ENCODE peak calls at places on chromosomes 16 and 17, in five cellular contexts. I is stimulated activated CD4-positive, alpha-beta T cell treated with anti-CD3 and anti-CD28 coated beads, Interleukin-12 subunit alpha, Interleukin-12 subunit beta, amount 100 ng/mL, for 4 hours; R is germinal center; B is stimulated activated CD8-positive, alpha-beta memory T cell treated with anti-CD3 and anti-CD28 coated beads, Interleukin-15, amount 100 ng/mL, for 4 hours; C is central memory CD8-positive, alpha-beta T cell. U is an unnamed sample.

GRCh38 chr17:31571124-31571892 is 179.8 kb downstream of the RAB11FIP4 start:
- DNase-seq in R (no peak), C (no peak), B (no peak), I (no peak), U (no peak)

GRCh38 chr17:51840688-51841087 is 317.8 kb downstream of the CA10 start:
- DNase-seq in B (no peak), I (no peak), R (no peak), C (no peak), U (no peak)

GRCh38 chr16:72788269-72788809 is 259.6 kb downstream of the ZFHX3 start:
- DNase-seq in I (no peak), B (no peak), C (no peak), R (no peak), U (no peak)

GRCh38 chr17:338442-339192 is 14.0 kb downstream of the RPH3AL start:
- DNase-seq in C (no peak), B (no peak), I (no peak), R (no peak), U (no peak)

GRCh38 chr17:77400445-77400870 is 259.7 kb downstream of the SEC14L1 start:
- DNase-seq in R (peak), I (peak), B (peak), C (peak), U (peak)

GRCh38 chr17:31758646-31759045 is 100.4 kb downstream of the COPRS start:
- DNase-seq in C (no peak), I (no peak), R (no peak), B (no peak), U (no peak)

GRCh38 chr17:36947922-36948716 is 635 bp upstream of the AATF start:
- DNase-seq in I (no peak), B (no peak), R (no peak), C (no peak), U (no peak)

GRCh38 chr17:71628306-71628705 is 492.5 kb upstream of the SOX9 start:
- DNase-seq in I (no peak), C (no peak), R (no peak), B (no peak), U (no peak)

GRCh38 chr16:24834459-24835335 is 11.1 kb upstream of the SLC5A11 start:
- DNase-seq in C (no peak), I (no peak), B (no peak), R (no peak), U (peak)

GRCh38 chr17:67246648-67247415 is 1.8 kb upstream of the HELZ start:
- DNase-seq in R (peak), C (peak), I (peak), B (peak), U (peak)

GRCh38 chr17:71338396-71338795 is 782.4 kb upstream of the SOX9 start:
- DNase-seq in C (no peak), B (no peak), R (no peak), I (no peak), U (no peak)